ENCODE peak calls at places on chromosomes 12 and 14, in nine cellular contexts. One of them, this sample, is unnamed. For H3K9me3, the result is how much of the 10 kb centered on the place peaks cover.

GRCh38 chr12:57522887-57523705 is 472 bp downstream of the MBD6 start:
- DNase-seq in heart right ventricle: peak
- DNase-seq in adrenal gland: peak
- DNase-seq in psoas muscle: peak
- DNase-seq in right lobe of liver: peak
- DNase-seq in endothelial cell of umbilical vein: peak
- DNase-seq in Peyer's patch: peak
- DNase-seq in A549: no peak
- DNase-seq in PC-9: no peak
- DNase-seq in this sample: no peak

GRCh38 chr12:105332925-105333324 is 2.4 kb downstream of the C12orf75 start:
- DNase-seq in heart right ventricle: no peak
- DNase-seq in adrenal gland: no peak
- DNase-seq in psoas muscle: no peak
- DNase-seq in right lobe of liver: no peak
- DNase-seq in endothelial cell of umbilical vein: no peak
- DNase-seq in Peyer's patch: no peak
- DNase-seq in A549: no peak
- DNase-seq in PC-9: no peak
- DNase-seq in this sample: no peak

GRCh38 chr12:96208346-96208745 is 14.2 kb downstream of the ELK3 start:
- DNase-seq in heart right ventricle: no peak
- DNase-seq in adrenal gland: no peak
- DNase-seq in psoas muscle: no peak
- DNase-seq in right lobe of liver: no peak
- DNase-seq in endothelial cell of umbilical vein: peak
- DNase-seq in Peyer's patch: no peak
- DNase-seq in A549: no peak
- DNase-seq in PC-9: peak
- DNase-seq in this sample: no peak

GRCh38 chr12:50322196-50322595 is 38.9 kb upstream of the LIMA1 start:
- DNase-seq in heart right ventricle: no peak
- DNase-seq in adrenal gland: no peak
- DNase-seq in psoas muscle: no peak
- DNase-seq in right lobe of liver: no peak
- DNase-seq in endothelial cell of umbilical vein: no peak
- DNase-seq in Peyer's patch: no peak
- DNase-seq in A549: no peak
- DNase-seq in PC-9: no peak
- DNase-seq in this sample: no peak

GRCh38 chr12:1306096-1306495 is 288.3 kb downstream of the FBXL14 start:
- DNase-seq in heart right ventricle: no peak
- DNase-seq in adrenal gland: no peak
- DNase-seq in psoas muscle: no peak
- DNase-seq in right lobe of liver: no peak
- DNase-seq in endothelial cell of umbilical vein: no peak
- DNase-seq in Peyer's patch: no peak
- DNase-seq in A549: no peak
- DNase-seq in PC-9: no peak
- DNase-seq in this sample: no peak

GRCh38 chr12:89354630-89354931 is 2.3 kb upstream of the DUSP6 start:
- DNase-seq in heart right ventricle: no peak
- DNase-seq in adrenal gland: no peak
- DNase-seq in psoas muscle: no peak
- DNase-seq in right lobe of liver: no peak
- DNase-seq in endothelial cell of umbilical vein: peak
- DNase-seq in Peyer's patch: no peak
- DNase-seq in A549: no peak
- DNase-seq in PC-9: no peak
- DNase-seq in this sample: no peak

GRCh38 chr12:11812558-11813421 is 163.3 kb downstream of the ETV6 start:
- DNase-seq in heart right ventricle: peak
- DNase-seq in adrenal gland: no peak
- DNase-seq in psoas muscle: no peak
- DNase-seq in right lobe of liver: no peak
- DNase-seq in endothelial cell of umbilical vein: peak
- DNase-seq in Peyer's patch: peak
- DNase-seq in A549: no peak
- DNase-seq in PC-9: no peak
- DNase-seq in this sample: no peak

GRCh38 chr12:26810330-26810729 is 22.7 kb downstream of the ITPR2 start:
- DNase-seq in heart right ventricle: peak
- DNase-seq in adrenal gland: peak
- DNase-seq in psoas muscle: peak
- DNase-seq in right lobe of liver: no peak
- DNase-seq in endothelial cell of umbilical vein: peak
- DNase-seq in Peyer's patch: no peak
- DNase-seq in A549: no peak
- DNase-seq in PC-9: no peak
- DNase-seq in this sample: no peak

GRCh38 chr14:91117960-91118359 is 4.1 kb downstream of the DGLUCY start:
- DNase-seq in heart right ventricle: no peak
- DNase-seq in adrenal gland: no peak
- DNase-seq in psoas muscle: no peak
- DNase-seq in right lobe of liver: no peak
- DNase-seq in endothelial cell of umbilical vein: no peak
- DNase-seq in Peyer's patch: no peak
- DNase-seq in A549: no peak
- DNase-seq in PC-9: no peak
- DNase-seq in this sample: no peak

GRCh38 chr12:62250671-62251608 is 9.3 kb upstream of the USP15 start:
- DNase-seq in heart right ventricle: no peak
- DNase-seq in adrenal gland: no peak
- DNase-seq in psoas muscle: no peak
- DNase-seq in right lobe of liver: no peak
- DNase-seq in endothelial cell of umbilical vein: no peak
- DNase-seq in Peyer's patch: no peak
- DNase-seq in A549: no peak
- DNase-seq in PC-9: no peak
- DNase-seq in this sample: no peak

GRCh38 chr14:104296388-104297312 is 158.3 kb downstream of the KIF26A start:
- DNase-seq in heart right ventricle: peak
- DNase-seq in adrenal gland: no peak
- DNase-seq in psoas muscle: peak
- DNase-seq in right lobe of liver: peak
- DNase-seq in endothelial cell of umbilical vein: peak
- DNase-seq in Peyer's patch: no peak
- DNase-seq in A549: no peak
- DNase-seq in PC-9: no peak
- DNase-seq in this sample: no peak

GRCh38 chr14:104297313-104297704 is 158.9 kb downstream of the KIF26A start:
- DNase-seq in heart right ventricle: peak
- DNase-seq in adrenal gland: no peak
- DNase-seq in psoas muscle: no peak
- DNase-seq in right lobe of liver: peak
- DNase-seq in endothelial cell of umbilical vein: no peak
- DNase-seq in Peyer's patch: no peak
- DNase-seq in A549: no peak
- DNase-seq in PC-9: no peak
- DNase-seq in this sample: no peak

GRCh38 chr14:104295681-104296387 is 157.4 kb downstream of the KIF26A start:
- DNase-seq in heart right ventricle: peak
- DNase-seq in adrenal gland: no peak
- DNase-seq in psoas muscle: peak
- DNase-seq in right lobe of liver: peak
- DNase-seq in endothelial cell of umbilical vein: no peak
- DNase-seq in Peyer's patch: no peak
- DNase-seq in A549: no peak
- DNase-seq in PC-9: no peak
- DNase-seq in this sample: no peak

GRCh38 chr14:104298458-104298857 is 160.1 kb downstream of the KIF26A start:
- DNase-seq in heart right ventricle: no peak
- DNase-seq in adrenal gland: no peak
- DNase-seq in psoas muscle: peak
- DNase-seq in right lobe of liver: peak
- DNase-seq in endothelial cell of umbilical vein: no peak
- DNase-seq in Peyer's patch: no peak
- DNase-seq in A549: no peak
- DNase-seq in PC-9: no peak
- DNase-seq in this sample: no peak

GRCh38 chr14:104297721-104298401 is 159.5 kb downstream of the KIF26A start:
- DNase-seq in heart right ventricle: peak
- DNase-seq in adrenal gland: no peak
- DNase-seq in psoas muscle: peak
- DNase-seq in right lobe of liver: peak
- DNase-seq in endothelial cell of umbilical vein: no peak
- DNase-seq in Peyer's patch: no peak
- DNase-seq in A549: no peak
- DNase-seq in PC-9: no peak
- DNase-seq in this sample: no peak
- H3K9me3 ChIP-seq in heart right ventricle: under half
- H3K9me3 ChIP-seq in adrenal gland: under half
- H3K9me3 ChIP-seq in psoas muscle: under half
- H3K9me3 ChIP-seq in right lobe of liver: under half
- H3K9me3 ChIP-seq in endothelial cell of umbilical vein: under half
- H3K9me3 ChIP-seq in Peyer's patch: under half
- H3K9me3 ChIP-seq in A549: under half
- H3K9me3 ChIP-seq in PC-9: under half
- H3K9me3 ChIP-seq in this sample: under half

GRCh38 chr14:29911815-29912214 is 15.8 kb downstream of the PRKD1 start:
- DNase-seq in heart right ventricle: no peak
- DNase-seq in adrenal gland: no peak
- DNase-seq in psoas muscle: no peak
- DNase-seq in right lobe of liver: no peak
- DNase-seq in endothelial cell of umbilical vein: no peak
- DNase-seq in Peyer's patch: no peak
- DNase-seq in A549: no peak
- DNase-seq in PC-9: no peak
- DNase-seq in this sample: no peak

GRCh38 chr14:29905549-29905948 is 22.1 kb downstream of the PRKD1 start:
- DNase-seq in heart right ventricle: no peak
- DNase-seq in adrenal gland: no peak
- DNase-seq in psoas muscle: no peak
- DNase-seq in right lobe of liver: no peak
- DNase-seq in endothelial cell of umbilical vein: no peak
- DNase-seq in Peyer's patch: no peak
- DNase-seq in A549: no peak
- DNase-seq in PC-9: no peak
- DNase-seq in this sample: no peak

GRCh38 chr14:29908652-29909577 is 18.7 kb downstream of the PRKD1 start:
- DNase-seq in heart right ventricle: no peak
- DNase-seq in adrenal gland: no peak
- DNase-seq in psoas muscle: no peak
- DNase-seq in right lobe of liver: no peak
- DNase-seq in endothelial cell of umbilical vein: no peak
- DNase-seq in Peyer's patch: no peak
- DNase-seq in A549: no peak
- DNase-seq in PC-9: no peak
- DNase-seq in this sample: no peak

GRCh38 chr14:29900609-29901350 is 26.9 kb downstream of the PRKD1 start:
- DNase-seq in heart right ventricle: no peak
- DNase-seq in adrenal gland: no peak
- DNase-seq in psoas muscle: no peak
- DNase-seq in right lobe of liver: no peak
- DNase-seq in endothelial cell of umbilical vein: no peak
- DNase-seq in Peyer's patch: no peak
- DNase-seq in A549: no peak
- DNase-seq in PC-9: no peak
- DNase-seq in this sample: no peak

GRCh38 chr14:29906256-29906885 is 21.3 kb downstream of the PRKD1 start:
- DNase-seq in heart right ventricle: no peak
- DNase-seq in adrenal gland: peak
- DNase-seq in psoas muscle: no peak
- DNase-seq in right lobe of liver: no peak
- DNase-seq in endothelial cell of umbilical vein: peak
- DNase-seq in Peyer's patch: no peak
- DNase-seq in A549: no peak
- DNase-seq in PC-9: peak
- DNase-seq in this sample: no peak
- H3K9me3 ChIP-seq in heart right ventricle: under half
- H3K9me3 ChIP-seq in adrenal gland: under half
- H3K9me3 ChIP-seq in psoas muscle: under half
- H3K9me3 ChIP-seq in right lobe of liver: under half
- H3K9me3 ChIP-seq in endothelial cell of umbilical vein: under half
- H3K9me3 ChIP-seq in Peyer's patch: under half
- H3K9me3 ChIP-seq in A549: under half
- H3K9me3 ChIP-seq in PC-9: under half
- H3K9me3 ChIP-seq in this sample: under half

GRCh38 chr12:131121705-131122405 is 168.1 kb downstream of the ADGRD1 start:
- DNase-seq in heart right ventricle: no peak
- DNase-seq in adrenal gland: no peak
- DNase-seq in psoas muscle: no peak
- DNase-seq in right lobe of liver: no peak
- DNase-seq in endothelial cell of umbilical vein: no peak
- DNase-seq in Peyer's patch: no peak
- DNase-seq in A549: no peak
- DNase-seq in PC-9: no peak
- DNase-seq in this sample: no peak

GRCh38 chr12:131123817-131124216 is 170.1 kb downstream of the ADGRD1 start:
- DNase-seq in heart right ventricle: no peak
- DNase-seq in adrenal gland: no peak
- DNase-seq in psoas muscle: no peak
- DNase-seq in right lobe of liver: no peak
- DNase-seq in endothelial cell of umbilical vein: no peak
- DNase-seq in Peyer's patch: no peak
- DNase-seq in A549: no peak
- DNase-seq in PC-9: no peak
- DNase-seq in this sample: no peak

GRCh38 chr12:131126662-131127173 is 173.0 kb downstream of the ADGRD1 start:
- DNase-seq in heart right ventricle: no peak
- DNase-seq in adrenal gland: no peak
- DNase-seq in psoas muscle: no peak
- DNase-seq in right lobe of liver: no peak
- DNase-seq in endothelial cell of umbilical vein: no peak
- DNase-seq in Peyer's patch: no peak
- DNase-seq in A549: no peak
- DNase-seq in PC-9: no peak
- DNase-seq in this sample: no peak

GRCh38 chr12:131122631-131123030 is 168.9 kb downstream of the ADGRD1 start:
- DNase-seq in heart right ventricle: no peak
- DNase-seq in adrenal gland: no peak
- DNase-seq in psoas muscle: no peak
- DNase-seq in right lobe of liver: no peak
- DNase-seq in endothelial cell of umbilical vein: no peak
- DNase-seq in Peyer's patch: no peak
- DNase-seq in A549: no peak
- DNase-seq in PC-9: no peak
- DNase-seq in this sample: no peak

GRCh38 chr12:131124487-131125280 is 171.0 kb downstream of the ADGRD1 start:
- DNase-seq in heart right ventricle: no peak
- DNase-seq in adrenal gland: no peak
- DNase-seq in psoas muscle: no peak
- DNase-seq in right lobe of liver: no peak
- DNase-seq in endothelial cell of umbilical vein: no peak
- DNase-seq in Peyer's patch: no peak
- DNase-seq in A549: no peak
- DNase-seq in PC-9: no peak
- DNase-seq in this sample: no peak
- H3K9me3 ChIP-seq in heart right ventricle: under half
- H3K9me3 ChIP-seq in adrenal gland: under half
- H3K9me3 ChIP-seq in psoas muscle: under half
- H3K9me3 ChIP-seq in right lobe of liver: under half
- H3K9me3 ChIP-seq in endothelial cell of umbilical vein: under half
- H3K9me3 ChIP-seq in Peyer's patch: under half
- H3K9me3 ChIP-seq in A549: under half
- H3K9me3 ChIP-seq in PC-9: under half
- H3K9me3 ChIP-seq in this sample: under half

DNA sequence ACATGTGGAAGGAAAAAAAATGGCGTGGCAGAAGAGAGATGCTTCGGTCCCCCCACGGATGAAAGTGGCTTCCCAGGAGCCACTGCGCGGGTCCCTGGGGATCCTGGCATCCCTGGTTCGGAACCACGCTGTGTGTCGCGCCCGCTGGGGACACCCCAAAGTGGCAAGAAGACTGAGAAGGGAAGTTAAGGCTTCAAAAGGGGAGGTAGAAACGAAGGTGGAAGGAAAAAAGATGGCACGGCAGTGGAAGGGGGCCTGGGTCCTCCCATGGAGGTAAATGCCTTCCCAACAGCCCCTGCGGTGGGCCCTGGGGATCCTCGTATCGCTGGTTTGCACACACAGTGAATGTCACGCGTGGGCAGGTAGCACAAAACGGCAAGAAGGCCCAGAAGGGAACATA is 281.7 kb downstream of the ALG10 start:
- DNase-seq in heart right ventricle: no peak
- DNase-seq in adrenal gland: no peak
- DNase-seq in psoas muscle: peak
- DNase-seq in right lobe of liver: no peak
- DNase-seq in endothelial cell of umbilical vein: no peak
- DNase-seq in Peyer's patch: no peak
- DNase-seq in A549: no peak
- DNase-seq in PC-9: no peak
- DNase-seq in this sample: no peak
- H3K9me3 ChIP-seq in heart right ventricle: under half
- H3K9me3 ChIP-seq in adrenal gland: under half
- H3K9me3 ChIP-seq in psoas muscle: under half
- H3K9me3 ChIP-seq in right lobe of liver: under half
- H3K9me3 ChIP-seq in endothelial cell of umbilical vein: under half
- H3K9me3 ChIP-seq in Peyer's patch: under half
- H3K9me3 ChIP-seq in A549: under half
- H3K9me3 ChIP-seq in PC-9: under half
- H3K9me3 ChIP-seq in this sample: under half

This sample was measured in effector memory CD4-positive, alpha-beta T cell.